ENCODE peak calls at places on chromosomes 12 and 14, in six cellular contexts. G, A, L, V, Q and O are unnamed samples.
A peak's percentile ranks its signal among the peaks of the same experiment; 100 is the strongest.

GRCh38 chr14:73269729-73270651 is 32.7 kb downstream of the PAPLN start:
- DNase-seq in G (no peak), A (peak; percentile 68), L (peak; percentile 61), V (no peak), Q (peak; percentile 38), O (no peak)

GRCh38 chr12:117111386-117112267 is 12.4 kb upstream of the TESC start:
- DNase-seq in G (peak; percentile 86), A (no peak), L (no peak), V (no peak), Q (no peak), O (no peak)

GRCh38 chr12:56839489-56840442 is 76.6 kb downstream of the HSD17B6 start:
- DNase-seq in G (no peak), A (no peak), L (peak; percentile 67), V (no peak), Q (peak; percentile 71), O (no peak)

GRCh38 chr14:24952851-24953666 is 96.9 kb downstream of the STXBP6 start:
- DNase-seq in G (no peak), A (no peak), L (peak; percentile 21), V (no peak), Q (peak; percentile 30), O (no peak)

GRCh38 chr12:108566452-108566851 is 4.1 kb downstream of the ISCU start:
- DNase-seq in G (no peak), A (no peak), L (no peak), V (no peak), Q (no peak), O (no peak)

GRCh38 chr12:105329926-105330282 is 587 bp upstream of the C12orf75 start:
- DNase-seq in G (no peak), A (no peak), L (no peak), V (no peak), Q (no peak), O (no peak)

GRCh38 chr14:55800443-55800842 is 220.4 kb downstream of the KTN1 start:
- DNase-seq in G (no peak), A (no peak), L (no peak), V (no peak), Q (no peak), O (no peak)

GRCh38 chr12:97276198-97276580 is 186.4 kb upstream of the RMST start:
- DNase-seq in G (peak; percentile 70), A (no peak), L (no peak), V (no peak), Q (no peak), O (no peak)

GRCh38 chr12:6792522-6793201 is 3.3 kb downstream of the CD4 start:
- DNase-seq in G (no peak), A (peak; percentile 78), L (peak; percentile 32), V (no peak), Q (no peak), O (peak; percentile 82)

GRCh38 chr14:23159516-23159915 is 23.9 kb downstream of the SLC7A8 start:
- DNase-seq in G (no peak), A (no peak), L (no peak), V (no peak), Q (no peak), O (no peak)

GRCh38 chr14:60161176-60162107 is 3.8 kb downstream of the DHRS7 start:
- DNase-seq in G (no peak), A (peak; percentile 73), L (no peak), V (no peak), Q (no peak), O (no peak)

GRCh38 chr12:47178014-47178413 is 98.3 kb upstream of the AMIGO2 start:
- DNase-seq in G (no peak), A (no peak), L (no peak), V (no peak), Q (no peak), O (no peak)

GRCh38 chr12:42759622-42760273 is 170.2 kb upstream of the PRICKLE1 start:
- DNase-seq in G (no peak), A (peak; percentile 91), L (no peak), V (no peak), Q (no peak), O (peak; percentile 80)

GRCh38 chr12:1844223-1844622 is 23.9 kb downstream of the LRTM2 start:
- DNase-seq in G (no peak), A (peak; percentile 34), L (no peak), V (no peak), Q (no peak), O (peak; percentile 53)

GRCh38 chr12:106010746-106011145 is 128.0 kb downstream of the NUAK1 start:
- DNase-seq in G (no peak), A (no peak), L (no peak), V (no peak), Q (no peak), O (no peak)

GRCh38 chr12:7602287-7602686 is 63.4 kb downstream of the APOBEC1 start:
- DNase-seq in G (no peak), A (no peak), L (no peak), V (no peak), Q (no peak), O (no peak)

GRCh38 chr12:111029732-111030131 is 109.4 kb upstream of the MYL2 start:
- DNase-seq in G (no peak), A (no peak), L (no peak), V (no peak), Q (no peak), O (no peak)

GRCh38 chr12:103799504-103800251 is 41.4 kb downstream of the NT5DC3 start:
- DNase-seq in G (peak; percentile 89), A (peak; percentile 58), L (no peak), V (no peak), Q (no peak), O (peak; percentile 82)

GRCh38 chr12:113297214-113297587 is 37.7 kb downstream of the SLC8B1 start:
- DNase-seq in G (no peak), A (no peak), L (no peak), V (no peak), Q (no peak), O (no peak)